ENCODE peak calls at places on chromosomes 4 and X, in seven cellular contexts. R is posterior vena cava; V is astrocyte of the cerebellum; F is fibroblast of the aortic adventitia; O is stimulated activated CD8-positive, alpha-beta memory T cell treated with anti-CD3 and anti-CD28 coated beads, Interleukin-12 subunit alpha, Interleukin-12 subunit beta, amount 100 ng/mL, for 1 hour; M is foreskin fibroblast; T is hippocampal formation. N is an unnamed sample.

GRCh38 chr4:72997409-72997808 is 72.1 kb downstream of the COX18 start:
- DNase-seq in T (no peak), M (no peak), V (no peak), R (no peak), O (no peak), F (peak), N (no peak)

GRCh38 chr4:57093816-57094481 is 16.2 kb downstream of the IGFBP7 start:
- DNase-seq in F (peak), O (no peak), V (no peak), T (no peak), M (no peak), R (no peak), N (no peak)

GRCh38 chr4:173171098-173171497 is 2.5 kb downstream of the GALNT7 start:
- DNase-seq in T (no peak), F (peak), O (no peak), V (no peak), R (no peak), M (no peak), N (no peak)

GRCh38 chr4:26838055-26838842 is 22.4 kb upstream of the STIM2 start:
- DNase-seq in O (no peak), F (no peak), R (no peak), T (no peak), V (no peak), M (no peak), N (no peak)

GRCh38 chr4:154998773-154999172 is 209.7 kb upstream of the NPY2R start:
- DNase-seq in M (no peak), T (no peak), F (no peak), V (no peak), R (no peak), O (no peak), N (no peak)

GRCh38 chrX:38138900-38139299 is 81.8 kb downstream of the SRPX start:
- DNase-seq in R (no peak), M (no peak), O (no peak), V (no peak), F (no peak), T (no peak), N (no peak)

GRCh38 chrX:6225307-6226052 is 3.2 kb downstream of the NLGN4X start:
- DNase-seq in T (no peak), F (no peak), V (no peak), O (no peak), M (no peak), R (no peak), N (no peak)

GRCh38 chr4:19348746-19349145 is 903.0 kb upstream of the SLIT2 start:
- DNase-seq in V (peak), F (no peak), M (no peak), T (no peak), O (no peak), R (no peak), N (no peak)

GRCh38 chr4:75547647-75548387 is 8.0 kb upstream of the ODAPH start:
- DNase-seq in T (no peak), R (peak), O (no peak), V (no peak), M (peak), F (peak), N (no peak)

GRCh38 chrX:22652596-22652995 is 347.2 kb upstream of the DDX53 start:
- DNase-seq in F (peak), V (no peak), R (no peak), O (no peak), M (no peak), T (no peak), N (no peak)

GRCh38 chrX:69285401-69285871 is 120.2 kb upstream of the PJA1 start:
- DNase-seq in T (no peak), R (no peak), O (no peak), F (peak), V (no peak), M (no peak), N (no peak)

N was measured in memory B cell.